ENCODE peak calls at places on chromosomes 11 and 22, in eight cellular contexts. J is astrocyte of the cerebellum, H is GM12865, C is breast epithelium, E is Calu3, L is spleen, S is neural crest cell, M is PC-3. Y is an unnamed sample.

GRCh38 chr22:17781319-17782031 is 7.2 kb upstream of the BID start:
- DNase-seq in E (peak; percentile 56), H (peak; percentile 84), M (peak; percentile 25), C (no peak), J (peak; percentile 61), S (no peak), L (no peak), Y (no peak)

GRCh38 chr11:11977206-11977938 is 31.1 kb downstream of the DKK3 start:
- DNase-seq in E (no peak), S (no peak), L (no peak), J (peak; percentile 92), H (no peak), C (peak; percentile 70), M (peak; percentile 95), Y (peak; percentile 88)

GRCh38 chr22:25023879-25024278 is 71.4 kb downstream of the KIAA1671 start:
- DNase-seq in S (no peak), M (no peak), C (no peak), J (no peak), H (no peak), E (no peak), L (no peak), Y (no peak)

GRCh38 chr22:50153756-50154140 is 16.8 kb upstream of the PANX2 start:
- DNase-seq in J (no peak), S (no peak), L (no peak), H (no peak), E (no peak), M (no peak), C (no peak), Y (no peak)

GRCh38 chr11:83437939-83438338 is 151.8 kb upstream of the CCDC90B start:
- DNase-seq in H (no peak), S (no peak), L (no peak), J (no peak), E (no peak), C (no peak), M (no peak), Y (no peak)

GRCh38 chr22:43887391-43887790 is 4.4 kb downstream of the PNPLA5 start:
- DNase-seq in J (no peak), C (no peak), L (no peak), M (no peak), E (no peak), H (no peak), S (no peak), Y (no peak)

GRCh38 chr11:95352733-95353346 is 121.8 kb upstream of the SESN3 start:
- DNase-seq in E (no peak), C (no peak), M (no peak), J (no peak), S (no peak), L (no peak), H (no peak), Y (no peak)

GRCh38 chr11:107999759-108000455 is 8.8 kb upstream of the CUL5 start:
- DNase-seq in H (peak; percentile 63), S (peak; percentile 14), M (peak; percentile 75), J (peak; percentile 29), L (no peak), E (peak; percentile 46), C (no peak), Y (no peak)

GRCh38 chr11:120391297-120391696 is 55.1 kb downstream of the ARHGEF12 start:
- DNase-seq in L (no peak), H (no peak), M (no peak), E (peak; percentile 9), S (peak; percentile 20), J (no peak), C (no peak), Y (no peak)

GRCh38 chr11:31509412-31510345 is at the start of the genes ELP4 and IMMP1L:
- DNase-seq in L (peak; percentile 95), C (peak; percentile 97), J (peak; percentile 93), H (peak; percentile 98), S (peak; percentile 87), E (peak; percentile 94), M (peak; percentile 97), Y (peak; percentile 96)

GRCh38 chr11:35413568-35413967 is 5.8 kb downstream of the SLC1A2 start:
- DNase-seq in E (no peak), S (no peak), J (no peak), L (no peak), H (no peak), C (no peak), M (no peak), Y (no peak)

GRCh38 chr11:64226507-64227051 is 505 bp downstream of the NUDT22 start:
- DNase-seq in E (peak; percentile 44), S (no peak), C (no peak), H (peak; percentile 85), L (peak; percentile 94), M (peak; percentile 47), J (no peak), Y (peak; percentile 79)

GRCh38 chr11:19822531-19822930 is 109.9 kb downstream of the NAV2 start:
- DNase-seq in E (no peak), S (no peak), L (no peak), M (no peak), C (no peak), H (no peak), J (no peak), Y (no peak)

GRCh38 chr11:131767421-131767820 is 397.0 kb downstream of the NTM start:
- DNase-seq in H (no peak), M (no peak), E (no peak), C (no peak), L (no peak), S (no peak), J (no peak), Y (no peak)

GRCh38 chr11:27721505-27722116 is 21.4 kb upstream of the BDNF start:
- DNase-seq in M (no peak), J (no peak), L (no peak), E (peak; percentile 6), H (no peak), S (no peak), C (no peak), Y (no peak)

GRCh38 chr11:8230178-8230859 is 33.4 kb downstream of the LMO1 start:
- DNase-seq in J (no peak), M (no peak), H (no peak), L (peak; percentile 67), E (no peak), C (no peak), S (no peak), Y (no peak)

GRCh38 chr22:21714059-21714770 is 21.4 kb downstream of the YPEL1 start:
- DNase-seq in H (no peak), M (no peak), L (no peak), S (no peak), J (no peak), C (no peak), E (no peak), Y (no peak)

GRCh38 chr11:18936002-18936673 is 3.1 kb downstream of the MRGPRX1 start:
- DNase-seq in E (no peak), S (no peak), M (peak; percentile 6), C (no peak), L (no peak), H (no peak), J (no peak), Y (no peak)

GRCh38 chr11:1163321-1163910 is 5.7 kb downstream of the MUC5AC start:
- DNase-seq in L (no peak), S (no peak), C (no peak), E (no peak), J (no peak), M (no peak), H (no peak), Y (no peak)

GRCh38 chr22:46653596-46653995 is 33.4 kb downstream of the GRAMD4 start:
- DNase-seq in J (no peak), S (no peak), E (no peak), L (no peak), C (no peak), M (no peak), H (peak; percentile 30), Y (no peak)

GRCh38 chr11:81444306-81444705 is 1289.4 kb downstream of the FAM181B start:
- DNase-seq in M (no peak), E (no peak), L (no peak), H (no peak), S (no peak), J (no peak), C (no peak), Y (no peak)
- TF ChIP-seq CTCF in M (no peak), E (no peak), L (no peak), H (no peak), S (peak; percentile 40), J (peak; percentile 6), C (no peak), Y (no peak)

GRCh38 chr22:42396621-42397331 is 35.4 kb downstream of the NFAM1 start:
- DNase-seq in M (no peak), H (peak; percentile 39), J (no peak), S (no peak), L (peak; percentile 92), C (no peak), E (no peak), Y (no peak)
- TF ChIP-seq CTCF in M (peak; percentile 18), H (peak; percentile 15), J (no peak), S (no peak), L (peak; percentile 43), C (no peak), E (no peak), Y (no peak)

GRCh38 chr11:90476442-90477007 is 253.7 kb upstream of the CHORDC1 start:
- DNase-seq in H (peak; percentile 74), L (no peak), M (peak; percentile 76), C (no peak), S (peak; percentile 8), J (peak; percentile 47), E (peak; percentile 52), Y (no peak)
- TF ChIP-seq CTCF in H (peak; percentile 38), L (peak; percentile 40), M (peak; percentile 83), C (peak; percentile 38), S (peak; percentile 73), J (peak; percentile 55), E (no peak), Y (no peak)

DNA sequence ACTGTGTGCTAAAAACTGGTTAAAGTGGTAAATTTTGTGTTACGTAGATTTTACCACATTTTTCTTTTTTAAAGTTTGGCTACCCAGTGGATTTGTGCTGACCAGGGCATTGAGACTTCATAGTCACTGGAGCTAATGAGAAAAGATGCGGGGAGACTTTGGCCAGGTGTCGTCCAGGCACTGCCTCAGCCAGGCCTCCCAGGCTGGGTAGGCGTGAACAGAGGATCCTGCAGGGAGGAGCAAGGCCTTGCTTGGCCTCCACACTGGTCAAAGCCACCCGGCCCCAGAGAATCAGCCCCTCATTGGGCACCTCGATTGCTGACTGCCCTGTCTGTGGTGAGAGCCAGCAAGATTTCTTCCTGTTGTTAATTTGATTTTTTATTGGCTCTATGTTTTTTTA is 13.4 kb upstream of the MGAT3 start:
- DNase-seq in J (no peak), M (no peak), S (no peak), H (no peak), E (no peak), L (no peak), C (no peak), Y (no peak)
- TF ChIP-seq CTCF in J (no peak), M (no peak), S (no peak), H (no peak), E (no peak), L (no peak), C (no peak), Y (no peak)

DNA sequence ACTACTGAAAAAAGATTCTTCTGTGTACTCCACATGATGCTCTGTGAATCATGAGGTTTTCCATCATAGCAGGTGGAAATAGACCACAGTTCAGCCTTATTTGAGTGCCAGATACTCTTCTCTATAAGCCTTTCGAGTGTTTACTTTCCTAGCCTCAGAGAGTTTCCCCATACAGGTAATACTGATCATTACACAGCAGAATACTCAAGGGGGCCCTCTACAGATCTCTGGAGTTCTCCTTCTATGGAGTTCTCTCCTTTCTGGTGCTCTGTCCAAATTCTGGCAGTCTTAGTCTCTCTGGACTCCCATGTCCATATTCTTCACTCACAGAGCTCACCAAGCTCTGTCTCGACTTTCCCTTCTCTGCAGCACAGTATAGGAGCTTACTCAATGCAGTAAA is 175.7 kb upstream of the CARD18 start:
- DNase-seq in S (no peak), J (no peak), M (peak; percentile 60), C (no peak), H (no peak), E (no peak), L (no peak), Y (no peak)
- TF ChIP-seq CTCF in S (no peak), J (no peak), M (peak; percentile 64), C (no peak), H (no peak), E (no peak), L (no peak), Y (no peak)

Y was measured in coronary artery.